ENCODE peak calls at places on chromosomes 12 and 14, in ten cellular contexts. L is COR-L47, I is fibroblast of the aortic adventitia, S is T-cell, A is H4, V is fibroblast of lung, M is left cardiac atrium, Z is GM03348, D is thoracic aorta, X is ELF-1. J is an unnamed sample.

GRCh38 chr12:69502342-69503081 is 32.3 kb downstream of the FRS2 start:
- DNase-seq in L (no peak), I (no peak), S (no peak), A (no peak), V (no peak), M (no peak), Z (peak), D (no peak), X (no peak), J (no peak)

GRCh38 chr12:27280412-27280811 is 36.3 kb downstream of the STK38L start:
- DNase-seq in L (no peak), I (no peak), S (no peak), A (no peak), V (no peak), M (no peak), Z (no peak), D (no peak), X (no peak), J (no peak)

GRCh38 chr12:119671070-119671469 is 3.1 kb downstream of the PRKAB1 start:
- DNase-seq in L (no peak), I (no peak), S (no peak), A (no peak), V (no peak), M (no peak), Z (no peak), D (no peak), X (no peak), J (no peak)

GRCh38 chr14:92108345-92109254 is 2.2 kb upstream of the ATXN3 start:
- DNase-seq in L (no peak), I (no peak), S (no peak), A (no peak), V (no peak), M (no peak), Z (no peak), D (no peak), X (peak), J (peak)

GRCh38 chr12:112575559-112576067 is 156.9 kb downstream of the PTPN11 start:
- DNase-seq in L (no peak), I (no peak), S (no peak), A (no peak), V (no peak), M (no peak), Z (no peak), D (no peak), X (no peak), J (no peak)

GRCh38 chr12:56488041-56488955 is at the start of gene GLS2:
- DNase-seq in L (peak), I (peak), S (peak), A (no peak), V (peak), M (peak), Z (peak), D (peak), X (peak), J (peak)

GRCh38 chr12:83634726-83635267 is 948.1 kb downstream of the TMTC2 start:
- DNase-seq in L (no peak), I (no peak), S (no peak), A (no peak), V (no peak), M (no peak), Z (no peak), D (no peak), X (no peak), J (no peak)

GRCh38 chr12:56995201-56995929 is 11.0 kb downstream of the ZBTB39 start:
- DNase-seq in L (no peak), I (no peak), S (no peak), A (no peak), V (no peak), M (no peak), Z (no peak), D (no peak), X (no peak), J (peak)

GRCh38 chr12:95385246-95385645 is 88.7 kb upstream of the METAP2 start:
- DNase-seq in L (no peak), I (peak), S (no peak), A (no peak), V (peak), M (no peak), Z (peak), D (peak), X (peak), J (no peak)

J was measured in H9.